ENCODE peak calls at places on chromosomes 12 and 14, in four cellular contexts. R is skeletal muscle cell, U is fibroblast of the conjunctiva, P is GM13976. V is an unnamed sample.

GRCh38 chr14:60862283-60862682 is 118.6 kb downstream of the TRMT5 start:
- DNase-seq in U (peak), R (peak), P (no peak), V (no peak)

GRCh38 chr12:52235001-52235760 is 2.1 kb downstream of the KRT7 start:
- DNase-seq in R (no peak), U (no peak), P (peak), V (no peak)

GRCh38 chr12:119476951-119477350 is 116.6 kb upstream of the TMEM233 start:
- DNase-seq in R (no peak), U (no peak), P (no peak), V (no peak)

GRCh38 chr14:58501214-58501816 is 73.8 kb downstream of the KIAA0586 start:
- DNase-seq in R (peak), P (peak), U (peak), V (peak)

GRCh38 chr12:18250313-18250916 is 10.9 kb upstream of the PIK3C2G start:
- DNase-seq in R (peak), U (peak), P (peak), V (no peak)

GRCh38 chr12:25876383-25877045 is 82.0 kb upstream of the RASSF8 start:
- DNase-seq in U (no peak), P (no peak), R (no peak), V (no peak)

GRCh38 chr12:22518067-22518719 is 26.1 kb downstream of the C2CD5 start:
- DNase-seq in P (no peak), R (peak), U (no peak), V (no peak)

GRCh38 chr14:94787092-94787491 is 17.2 kb upstream of the GSC start:
- DNase-seq in U (no peak), P (no peak), R (no peak), V (no peak)

GRCh38 chr12:27571463-27571862 is 47.5 kb downstream of the PPFIBP1 start:
- DNase-seq in U (no peak), R (peak), P (no peak), V (peak)

GRCh38 chr12:131784909-131785762 is 43.1 kb upstream of the MMP17 start:
- DNase-seq in P (no peak), U (no peak), R (no peak), V (no peak)

GRCh38 chr14:23095196-23096108 is at the start of gene C14orf119:
- DNase-seq in P (peak), R (peak), U (peak), V (peak)

GRCh38 chr14:88612981-88613380 is 50.1 kb downstream of the ZC3H14 start:
- DNase-seq in P (no peak), R (no peak), U (no peak), V (no peak)

GRCh38 chr14:100842799-100843198 is 16.9 kb downstream of the MEG3 start:
- DNase-seq in U (peak), R (peak), P (no peak), V (peak)

GRCh38 chr12:3199551-3200031 is 122.4 kb downstream of the TSPAN9 start:
- DNase-seq in R (no peak), U (no peak), P (no peak), V (no peak)

GRCh38 chr12:120007272-120007671 is 18.2 kb downstream of the BICDL1 start:
- DNase-seq in U (no peak), P (no peak), R (no peak), V (no peak)

GRCh38 chr14:55349565-55349964 is 62.1 kb downstream of the ATG14 start:
- DNase-seq in U (no peak), R (no peak), P (no peak), V (no peak)

GRCh38 chr14:105052110-105052458 is 13.1 kb downstream of the GPR132 start:
- DNase-seq in P (no peak), R (no peak), U (no peak), V (no peak)

GRCh38 chr12:55929306-55929791 is 1.6 kb upstream of the DGKA start:
- DNase-seq in P (peak), R (no peak), U (no peak), V (no peak)

GRCh38 chr12:105705765-105706164 is 375.3 kb downstream of the C12orf75 start:
- DNase-seq in P (peak), R (no peak), U (peak), V (no peak)

GRCh38 chr14:50407089-50407813 is 10.6 kb upstream of the CDKL1 start:
- DNase-seq in R (no peak), U (no peak), P (no peak), V (no peak)

GRCh38 chr14:52327374-52328226 is 13.5 kb downstream of the PTGER2 start:
- DNase-seq in R (no peak), U (no peak), P (no peak), V (no peak)

GRCh38 chr12:96710127-96710745 is 196.8 kb upstream of the NEDD1 start:
- DNase-seq in R (no peak), U (no peak), P (no peak), V (no peak)

GRCh38 chr12:53806689-53807088 is 54.9 kb upstream of the CISTR start:
- DNase-seq in R (peak), P (no peak), U (peak), V (peak)

GRCh38 chr12:12819752-12820311 is 6.7 kb downstream of the DDX47 start:
- DNase-seq in P (no peak), U (peak), R (peak), V (peak)

GRCh38 chr12:126069549-126070165 is 1004.4 kb downstream of the AACS start:
- DNase-seq in R (peak), U (peak), P (peak), V (peak)

GRCh38 chr14:101808020-101808641 is 46.6 kb downstream of the PPP2R5C start:
- DNase-seq in U (no peak), R (no peak), P (no peak), V (no peak)

GRCh38 chr14:90109858-90110257 is 48.1 kb downstream of the KCNK13 start:
- DNase-seq in U (no peak), P (no peak), R (no peak), V (no peak)

GRCh38 chr14:91892918-91893527 is 25.7 kb upstream of the TC2N start:
- DNase-seq in R (no peak), U (no peak), P (peak), V (no peak)

GRCh38 chr14:23528555-23528954 is 23.0 kb downstream of the ZFHX2 start:
- DNase-seq in R (no peak), P (no peak), U (no peak), V (no peak)

GRCh38 chr12:91922139-91922538 is 223.5 kb downstream of the BTG1 start:
- DNase-seq in R (no peak), U (no peak), P (no peak), V (no peak)

GRCh38 chr12:72380441-72380840 is 108.3 kb downstream of the TRHDE start:
- DNase-seq in P (no peak), U (no peak), R (no peak), V (no peak)

GRCh38 chr12:95790912-95791849 is 617 bp upstream of the NTN4 start:
- DNase-seq in R (no peak), P (peak), U (no peak), V (no peak)

GRCh38 chr12:54032627-54033100 is at the start of gene HOXC5:
- DNase-seq in U (peak), P (peak), R (peak), V (no peak)

GRCh38 chr12:91023326-91024004 is 18.7 kb upstream of the EPYC start:
- DNase-seq in P (no peak), U (peak), R (peak), V (peak)

GRCh38 chr12:68469136-68469535 is 137.0 kb upstream of the MDM1 start:
- DNase-seq in R (no peak), U (no peak), P (no peak), V (no peak)